ENCODE peak calls at places on chromosome 13, in five cellular contexts. K is left ventricle myocardium inferior, A is fibroblast of pulmonary artery, J is GM13977, G is A549. B is an unnamed sample.

GRCh38 chr13:114035583-114036501 is 62.0 kb upstream of the C13orf46 start:
- DNase-seq in K (peak; percentile 54), A (peak; percentile 20), J (no peak), G (no peak), B (peak; percentile 69)

GRCh38 chr13:102977471-102977870 is 88.7 kb downstream of the SLC10A2 start:
- DNase-seq in K (no peak), A (peak; percentile 11), J (no peak), G (no peak), B (no peak)

GRCh38 chr13:99203601-99204579 is 3.2 kb downstream of the UBAC2 start:
- DNase-seq in K (no peak), A (no peak), J (no peak), G (no peak), B (no peak)

GRCh38 chr13:102183509-102184182 is 218.2 kb downstream of the FGF14 start:
- DNase-seq in K (no peak), A (no peak), J (no peak), G (no peak), B (no peak)

GRCh38 chr13:88246239-88246638 is 575.1 kb downstream of the SLITRK5 start:
- DNase-seq in K (no peak), A (no peak), J (no peak), G (no peak), B (no peak)

GRCh38 chr13:33722216-33722900 is 95.6 kb upstream of the RFC3 start:
- DNase-seq in K (no peak), A (peak; percentile 28), J (peak; percentile 28), G (no peak), B (no peak)

GRCh38 chr13:28333204-28333900 is 161.6 kb downstream of the FLT1 start:
- DNase-seq in K (no peak), A (peak; percentile 50), J (no peak), G (no peak), B (no peak)

GRCh38 chr13:40813662-40814454 is 24.4 kb downstream of the SLC25A15 start:
- DNase-seq in K (no peak), A (peak; percentile 48), J (peak; percentile 62), G (no peak), B (peak; percentile 61)

GRCh38 chr13:23509781-23510543 is 60.2 kb upstream of the TNFRSF19 start:
- DNase-seq in K (no peak), A (peak; percentile 80), J (no peak), G (no peak), B (no peak)

GRCh38 chr13:94656766-94657165 is 55.1 kb downstream of the GPR180 start:
- DNase-seq in K (no peak), A (peak; percentile 78), J (peak; percentile 18), G (peak; percentile 10), B (no peak)

GRCh38 chr13:105395041-105395440 is 1140.4 kb downstream of the EFNB2 start:
- DNase-seq in K (no peak), A (no peak), J (no peak), G (no peak), B (no peak)

GRCh38 chr13:40600145-40600751 is 66.2 kb downstream of the FOXO1 start:
- DNase-seq in K (no peak), A (no peak), J (no peak), G (no peak), B (no peak)

B was measured in ELF-1.